ENCODE peak calls at places on chromosomes 12 and 14, in six cellular contexts. F is BJ; U is IMR-90; I is CD8-positive, alpha-beta T cell; J is GM23338; H is psoas muscle. B is an unnamed sample.
A peak's percentile ranks its signal among the peaks of the same experiment; 100 is the strongest.

GRCh38 chr14:68787235-68787727 is 5.6 kb downstream of the ZFP36L1 start:
- DNase-seq in J (peak; percentile 57), I (peak; percentile 43), F (no peak), H (no peak), U (no peak), B (peak; percentile 76)

GRCh38 chr12:19222566-19222965 is 93.0 kb downstream of the PLEKHA5 start:
- DNase-seq in U (no peak), J (no peak), F (no peak), H (no peak), I (no peak), B (no peak)

GRCh38 chr14:104098272-104099095 is 13.0 kb downstream of the ASPG start:
- DNase-seq in U (no peak), F (no peak), H (peak; percentile 45), J (no peak), I (no peak), B (no peak)

GRCh38 chr12:93634416-93634815 is 42.8 kb upstream of the CRADD start:
- DNase-seq in U (peak; percentile 64), J (no peak), H (no peak), F (no peak), I (no peak), B (no peak)

GRCh38 chr12:113092478-113093408 is 36.2 kb downstream of the DTX1 start:
- DNase-seq in U (no peak), J (peak; percentile 95), I (no peak), F (no peak), H (peak; percentile 65), B (no peak)

GRCh38 chr14:93915070-93915705 is 12.0 kb upstream of the FAM181A start:
- DNase-seq in H (peak; percentile 36), F (no peak), U (no peak), J (no peak), I (no peak), B (no peak)

GRCh38 chr12:15562263-15562662 is 226.9 kb downstream of the EPS8 start:
- DNase-seq in I (no peak), J (no peak), H (no peak), U (no peak), F (no peak), B (no peak)

GRCh38 chr14:94445003-94445402 is 7.6 kb downstream of the SERPINA11 start:
- DNase-seq in U (no peak), F (no peak), J (no peak), H (no peak), I (no peak), B (no peak)

GRCh38 chr12:89693639-89694202 is 14.9 kb downstream of the ATP2B1 start:
- DNase-seq in H (no peak), U (no peak), I (no peak), J (no peak), F (no peak), B (no peak)

GRCh38 chr12:113086249-113087164 is 30.0 kb downstream of the DTX1 start:
- DNase-seq in U (no peak), I (peak; percentile 19), J (no peak), F (no peak), H (no peak), B (no peak)

GRCh38 chr14:88380405-88380804 is 5.1 kb upstream of the SPATA7 start:
- DNase-seq in I (no peak), J (peak; percentile 27), H (no peak), F (no peak), U (peak; percentile 5), B (no peak)

GRCh38 chr12:46209914-46210834 is 58.7 kb downstream of the SLC38A1 start:
- DNase-seq in I (peak; percentile 61), F (no peak), U (no peak), H (peak; percentile 66), J (peak; percentile 45), B (no peak)

GRCh38 chr12:16553457-16553856 is 52.5 kb downstream of the LMO3 start:
- DNase-seq in J (no peak), F (no peak), I (no peak), H (no peak), U (peak; percentile 62), B (no peak)

GRCh38 chr12:12779529-12779928 is 5.9 kb upstream of the APOLD1 start:
- DNase-seq in U (peak; percentile 96), I (no peak), F (no peak), H (no peak), J (no peak), B (peak; percentile 88)

DNA sequence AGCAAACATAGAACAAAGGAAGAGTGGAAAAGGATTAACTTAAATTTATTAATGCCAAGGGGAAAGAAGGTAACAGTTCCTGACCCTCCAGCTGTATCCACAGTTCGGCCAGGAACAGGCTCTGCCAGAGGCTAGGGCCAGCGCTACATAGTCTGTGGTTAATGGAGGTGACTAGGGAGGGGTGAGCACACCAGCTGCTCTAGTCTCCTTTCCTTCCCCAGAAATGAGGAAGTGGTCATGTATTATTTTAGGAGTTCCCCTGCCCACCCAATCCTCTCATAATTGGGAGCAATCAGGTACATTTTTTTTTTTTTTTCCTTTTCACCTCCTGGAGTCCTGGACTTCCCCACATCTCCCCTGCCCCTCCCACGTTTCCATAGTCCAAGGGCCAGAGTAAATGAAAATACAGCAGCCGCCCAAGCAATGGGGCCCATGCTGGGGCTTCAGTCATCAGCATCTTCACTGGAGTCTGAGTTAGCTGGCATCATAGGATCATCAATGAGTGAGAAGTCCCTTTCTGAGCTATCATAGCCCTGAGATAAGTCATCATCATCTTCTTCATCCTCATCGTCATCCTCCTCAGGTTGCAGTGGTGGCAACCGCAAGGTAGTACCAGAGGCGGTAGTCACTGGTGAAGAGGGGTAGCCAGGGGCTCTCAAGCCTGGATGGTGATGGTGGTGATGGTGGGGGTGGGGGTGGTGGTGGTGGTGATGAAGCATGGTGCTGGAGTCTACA is 1.5 kb upstream of the SUPT16H start:
- DNase-seq in H (no peak), I (no peak), F (no peak), U (no peak), J (no peak), B (peak; percentile 7)
- H3K4me3 ChIP-seq in H (peak overlapping the region; percentile 82), I (no peak overlapping the region), F (no peak overlapping the region), U (no peak overlapping the region), J (peak overlapping the region; percentile 87), B (no peak overlapping the region)

GRCh38 chr14:24437020-24437735 is 5.4 kb downstream of the SDR39U1 start:
- DNase-seq in U (no peak), J (peak; percentile 9), I (no peak), F (no peak), H (no peak), B (no peak)
- TF ChIP-seq CTCF in U (no peak), J (peak; percentile 11), I (peak; percentile 16), F (no peak), H (no peak), B (no peak)

DNA sequence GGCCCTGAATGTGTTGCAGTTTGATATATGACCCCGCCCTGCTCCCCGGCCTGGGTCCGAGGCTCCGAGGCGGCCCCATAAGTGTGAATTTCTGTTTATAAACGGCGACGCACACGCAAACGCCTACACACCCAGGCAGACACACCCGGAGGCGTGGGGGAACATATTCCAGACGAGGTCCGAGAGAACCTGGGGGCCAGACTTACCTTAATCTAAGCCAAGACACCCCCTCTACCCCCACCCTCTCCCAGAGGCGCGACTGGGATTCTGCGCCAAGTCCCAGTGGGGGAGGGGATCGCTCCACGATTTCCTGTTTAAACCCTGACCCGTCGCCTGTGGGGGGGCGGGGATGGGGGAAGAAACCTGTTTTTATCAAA is 9.6 kb upstream of the HOXC6 start:
- DNase-seq in J (peak; percentile 70), H (peak; percentile 86), I (no peak), U (no peak), F (no peak), B (no peak)
- H3K4me3 ChIP-seq in J (peak overlapping the region; percentile 63), H (peak overlapping the region; percentile 77), I (no peak overlapping the region), U (no peak overlapping the region), F (peak overlapping the region; percentile 72), B (peak overlapping the region; percentile 59)

GRCh38 chr14:96666088-96666487 is 131.1 kb upstream of the VRK1 start:
- DNase-seq in J (no peak), U (no peak), F (no peak), I (no peak), H (no peak), B (no peak)
- TF ChIP-seq CTCF in J (peak; percentile 35), U (no peak), F (no peak), I (no peak), H (no peak), B (no peak)

B was measured in foreskin fibroblast.